ENCODE peak calls at places on chromosomes 12 and 14, in seven cellular contexts. One of them, this sample, is unnamed.

GRCh38 chr14:33127531-33127930 is 188.9 kb downstream of the NPAS3 start:
- DNase-seq in effector memory CD4-positive, alpha-beta T cell: no peak
- DNase-seq in endodermal cell: no peak
- DNase-seq in A549: no peak
- DNase-seq in AG04450: no peak
- DNase-seq in heart right ventricle: no peak
- DNase-seq in body of pancreas: no peak
- DNase-seq in this sample: no peak

GRCh38 chr14:87944987-87945604 is 47.9 kb downstream of the GALC start:
- DNase-seq in effector memory CD4-positive, alpha-beta T cell: no peak
- DNase-seq in endodermal cell: no peak
- DNase-seq in A549: peak
- DNase-seq in AG04450: peak
- DNase-seq in heart right ventricle: no peak
- DNase-seq in body of pancreas: no peak
- DNase-seq in this sample: no peak

GRCh38 chr14:99296517-99296916 is 24.5 kb upstream of the BCL11B start:
- DNase-seq in effector memory CD4-positive, alpha-beta T cell: no peak
- DNase-seq in endodermal cell: no peak
- DNase-seq in A549: no peak
- DNase-seq in AG04450: no peak
- DNase-seq in heart right ventricle: no peak
- DNase-seq in body of pancreas: no peak
- DNase-seq in this sample: no peak

GRCh38 chr12:29439506-29439905 is 58.0 kb downstream of the OVCH1 start:
- DNase-seq in effector memory CD4-positive, alpha-beta T cell: no peak
- DNase-seq in endodermal cell: no peak
- DNase-seq in A549: no peak
- DNase-seq in AG04450: no peak
- DNase-seq in heart right ventricle: no peak
- DNase-seq in body of pancreas: no peak
- DNase-seq in this sample: no peak

GRCh38 chr12:47829584-47829983 is 9.9 kb upstream of the HDAC7 start:
- DNase-seq in effector memory CD4-positive, alpha-beta T cell: no peak
- DNase-seq in endodermal cell: no peak
- DNase-seq in A549: no peak
- DNase-seq in AG04450: no peak
- DNase-seq in heart right ventricle: no peak
- DNase-seq in body of pancreas: no peak
- DNase-seq in this sample: no peak

GRCh38 chr12:52248541-52249035 is 15.5 kb downstream of the KRT7 start:
- DNase-seq in effector memory CD4-positive, alpha-beta T cell: no peak
- DNase-seq in endodermal cell: peak
- DNase-seq in A549: no peak
- DNase-seq in AG04450: no peak
- DNase-seq in heart right ventricle: no peak
- DNase-seq in body of pancreas: no peak
- DNase-seq in this sample: no peak

GRCh38 chr12:82507656-82508055 is 149.3 kb downstream of the METTL25 start:
- DNase-seq in effector memory CD4-positive, alpha-beta T cell: no peak
- DNase-seq in endodermal cell: no peak
- DNase-seq in A549: no peak
- DNase-seq in AG04450: no peak
- DNase-seq in heart right ventricle: no peak
- DNase-seq in body of pancreas: no peak
- DNase-seq in this sample: no peak

GRCh38 chr14:104326848-104327247 is 188.5 kb downstream of the KIF26A start:
- DNase-seq in effector memory CD4-positive, alpha-beta T cell: no peak
- DNase-seq in endodermal cell: peak
- DNase-seq in A549: no peak
- DNase-seq in AG04450: no peak
- DNase-seq in heart right ventricle: no peak
- DNase-seq in body of pancreas: no peak
- DNase-seq in this sample: no peak

GRCh38 chr14:97379091-97379531 is 581.9 kb downstream of the VRK1 start:
- DNase-seq in effector memory CD4-positive, alpha-beta T cell: no peak
- DNase-seq in endodermal cell: peak
- DNase-seq in A549: no peak
- DNase-seq in AG04450: no peak
- DNase-seq in heart right ventricle: no peak
- DNase-seq in body of pancreas: no peak
- DNase-seq in this sample: no peak

GRCh38 chr14:60637490-60638452 is 11.5 kb downstream of the SIX1 start:
- DNase-seq in effector memory CD4-positive, alpha-beta T cell: no peak
- DNase-seq in endodermal cell: peak
- DNase-seq in A549: no peak
- DNase-seq in AG04450: no peak
- DNase-seq in heart right ventricle: no peak
- DNase-seq in body of pancreas: no peak
- DNase-seq in this sample: no peak

GRCh38 chr12:6943387-6943718 is 263 bp upstream of the RNU7-1 start:
- DNase-seq in effector memory CD4-positive, alpha-beta T cell: peak
- DNase-seq in endodermal cell: peak
- DNase-seq in A549: peak
- DNase-seq in AG04450: peak
- DNase-seq in heart right ventricle: peak
- DNase-seq in body of pancreas: peak
- DNase-seq in this sample: peak

GRCh38 chr14:37864861-37865718 is 269.7 kb downstream of the TTC6 start:
- DNase-seq in effector memory CD4-positive, alpha-beta T cell: no peak
- DNase-seq in endodermal cell: no peak
- DNase-seq in A549: peak
- DNase-seq in AG04450: no peak
- DNase-seq in heart right ventricle: no peak
- DNase-seq in body of pancreas: no peak
- DNase-seq in this sample: no peak

GRCh38 chr12:1803736-1804135 is 16.6 kb upstream of the LRTM2 start:
- DNase-seq in effector memory CD4-positive, alpha-beta T cell: no peak
- DNase-seq in endodermal cell: no peak
- DNase-seq in A549: no peak
- DNase-seq in AG04450: no peak
- DNase-seq in heart right ventricle: no peak
- DNase-seq in body of pancreas: no peak
- DNase-seq in this sample: no peak

GRCh38 chr14:73491256-73491976 is 683 bp downstream of the RIOX1 start:
- DNase-seq in effector memory CD4-positive, alpha-beta T cell: peak
- DNase-seq in endodermal cell: peak
- DNase-seq in A549: peak
- DNase-seq in AG04450: peak
- DNase-seq in heart right ventricle: peak
- DNase-seq in body of pancreas: peak
- DNase-seq in this sample: no peak
- H3K27ac ChIP-seq in effector memory CD4-positive, alpha-beta T cell: peak
- H3K27ac ChIP-seq in endodermal cell: peak
- H3K27ac ChIP-seq in A549: peak
- H3K27ac ChIP-seq in AG04450: peak
- H3K27ac ChIP-seq in heart right ventricle: peak
- H3K27ac ChIP-seq in body of pancreas: peak
- H3K27ac ChIP-seq in this sample: peak

DNA sequence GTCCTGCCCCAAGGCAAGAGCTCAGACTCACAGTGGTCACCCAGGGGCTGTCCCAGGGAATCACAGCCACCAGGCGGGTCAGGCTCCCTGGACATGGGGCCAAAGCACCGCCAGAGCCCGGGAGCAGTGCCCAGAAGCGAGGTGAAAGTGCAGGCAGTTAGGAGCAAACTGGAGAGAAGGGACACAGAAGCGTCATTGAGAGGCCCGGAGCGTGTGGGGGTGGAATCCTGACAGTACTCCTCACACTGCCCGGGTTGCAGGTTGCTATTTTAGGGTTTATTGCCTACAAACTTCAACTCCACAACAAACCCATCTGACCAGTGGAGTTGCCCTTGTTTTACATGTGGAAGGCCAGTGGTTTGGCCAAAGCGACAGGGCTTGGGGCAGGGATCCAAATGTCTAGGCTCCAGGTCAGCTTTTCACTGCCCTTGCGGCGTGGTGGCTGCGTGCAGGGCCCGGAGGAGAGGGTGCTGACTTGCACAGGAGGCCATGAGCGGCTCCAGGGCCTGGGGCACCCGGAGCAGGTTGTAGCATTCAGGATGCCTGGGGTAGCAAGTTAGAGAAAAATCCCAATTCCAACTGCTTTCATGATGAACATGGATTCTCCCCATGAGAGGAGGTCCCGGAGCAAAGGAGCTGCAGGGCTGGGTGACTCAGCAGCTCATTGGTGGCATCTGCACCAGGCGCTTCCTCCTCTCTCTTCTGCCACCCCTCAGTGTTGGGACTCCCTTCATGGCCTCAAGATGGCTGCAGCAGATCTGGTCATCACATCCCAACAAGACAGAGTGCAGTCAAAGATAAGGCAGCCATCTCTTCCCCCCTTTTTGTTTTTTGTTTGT is 112.3 kb upstream of the NCOR2 start:
- DNase-seq in effector memory CD4-positive, alpha-beta T cell: no peak
- DNase-seq in endodermal cell: no peak
- DNase-seq in A549: no peak
- DNase-seq in AG04450: no peak
- DNase-seq in heart right ventricle: peak
- DNase-seq in body of pancreas: peak
- DNase-seq in this sample: peak
- H3K27ac ChIP-seq in effector memory CD4-positive, alpha-beta T cell: no peak
- H3K27ac ChIP-seq in endodermal cell: no peak
- H3K27ac ChIP-seq in A549: peak
- H3K27ac ChIP-seq in AG04450: no peak
- H3K27ac ChIP-seq in heart right ventricle: peak
- H3K27ac ChIP-seq in body of pancreas: no peak
- H3K27ac ChIP-seq in this sample: peak

GRCh38 chr14:74920281-74920680 is 2.8 kb downstream of the RPS6KL1 start:
- DNase-seq in effector memory CD4-positive, alpha-beta T cell: no peak
- DNase-seq in endodermal cell: no peak
- DNase-seq in A549: no peak
- DNase-seq in AG04450: no peak
- DNase-seq in heart right ventricle: no peak
- DNase-seq in body of pancreas: no peak
- DNase-seq in this sample: no peak

GRCh38 chr14:74924061-74924460 is 1.0 kb upstream of the RPS6KL1 start:
- DNase-seq in effector memory CD4-positive, alpha-beta T cell: no peak
- DNase-seq in endodermal cell: no peak
- DNase-seq in A549: no peak
- DNase-seq in AG04450: no peak
- DNase-seq in heart right ventricle: no peak
- DNase-seq in body of pancreas: no peak
- DNase-seq in this sample: no peak

GRCh38 chr14:74921053-74921620 is 1.9 kb downstream of the RPS6KL1 start:
- DNase-seq in effector memory CD4-positive, alpha-beta T cell: no peak
- DNase-seq in endodermal cell: no peak
- DNase-seq in A549: no peak
- DNase-seq in AG04450: no peak
- DNase-seq in heart right ventricle: no peak
- DNase-seq in body of pancreas: no peak
- DNase-seq in this sample: no peak

GRCh38 chr14:74921987-74922751 is 891 bp downstream of the RPS6KL1 start:
- DNase-seq in effector memory CD4-positive, alpha-beta T cell: no peak
- DNase-seq in endodermal cell: no peak
- DNase-seq in A549: no peak
- DNase-seq in AG04450: no peak
- DNase-seq in heart right ventricle: no peak
- DNase-seq in body of pancreas: no peak
- DNase-seq in this sample: no peak

DNA sequence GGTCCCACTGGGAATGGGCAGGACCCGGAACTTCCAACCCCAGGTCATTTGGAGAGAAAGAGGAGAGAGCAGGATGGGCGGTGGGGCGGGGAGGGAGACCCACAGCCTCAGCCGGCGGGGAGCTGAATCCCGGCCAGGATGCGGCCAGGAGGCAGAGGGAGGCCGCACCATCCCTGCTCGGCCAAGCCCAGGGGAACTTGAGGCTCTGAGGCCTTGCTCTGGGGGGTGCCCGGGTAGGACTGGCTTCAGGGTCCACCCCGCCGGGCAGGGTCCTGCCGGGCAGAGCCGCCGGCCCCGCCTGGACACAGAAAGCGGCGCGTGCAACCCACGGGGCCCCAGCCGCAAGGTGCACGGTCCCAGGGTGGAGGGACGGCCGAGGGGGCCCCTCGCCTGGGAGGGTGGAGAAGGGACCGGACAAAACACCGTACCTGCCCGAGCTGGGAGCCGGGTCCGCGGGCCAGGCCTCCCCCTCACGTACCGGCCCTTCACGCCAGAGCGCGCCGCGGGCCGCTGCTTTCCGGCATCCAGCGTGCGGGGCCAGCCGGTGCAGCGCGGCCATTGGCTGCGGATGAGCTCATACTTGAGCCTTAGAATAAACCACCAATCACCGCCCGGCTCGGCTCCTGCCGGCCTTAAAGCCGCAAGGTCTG is at the start of gene RPS6KL1:
- DNase-seq in effector memory CD4-positive, alpha-beta T cell: peak
- DNase-seq in endodermal cell: peak
- DNase-seq in A549: peak
- DNase-seq in AG04450: peak
- DNase-seq in heart right ventricle: peak
- DNase-seq in body of pancreas: peak
- DNase-seq in this sample: peak
- H3K27ac ChIP-seq in effector memory CD4-positive, alpha-beta T cell: no peak
- H3K27ac ChIP-seq in endodermal cell: no peak
- H3K27ac ChIP-seq in A549: no peak
- H3K27ac ChIP-seq in AG04450: no peak
- H3K27ac ChIP-seq in heart right ventricle: peak
- H3K27ac ChIP-seq in body of pancreas: no peak
- H3K27ac ChIP-seq in this sample: peak

GRCh38 chr12:108801736-108802665 is 55.4 kb downstream of the SSH1 start:
- DNase-seq in effector memory CD4-positive, alpha-beta T cell: no peak
- DNase-seq in endodermal cell: peak
- DNase-seq in A549: no peak
- DNase-seq in AG04450: no peak
- DNase-seq in heart right ventricle: peak
- DNase-seq in body of pancreas: no peak
- DNase-seq in this sample: no peak
- H3K27ac ChIP-seq in effector memory CD4-positive, alpha-beta T cell: no peak
- H3K27ac ChIP-seq in endodermal cell: peak
- H3K27ac ChIP-seq in A549: no peak
- H3K27ac ChIP-seq in AG04450: peak
- H3K27ac ChIP-seq in heart right ventricle: peak
- H3K27ac ChIP-seq in body of pancreas: no peak
- H3K27ac ChIP-seq in this sample: no peak

GRCh38 chr14:55332654-55333570 is 61.7 kb downstream of the FBXO34 start:
- DNase-seq in effector memory CD4-positive, alpha-beta T cell: no peak
- DNase-seq in endodermal cell: no peak
- DNase-seq in A549: no peak
- DNase-seq in AG04450: no peak
- DNase-seq in heart right ventricle: no peak
- DNase-seq in body of pancreas: no peak
- DNase-seq in this sample: no peak
- H3K27ac ChIP-seq in effector memory CD4-positive, alpha-beta T cell: peak
- H3K27ac ChIP-seq in endodermal cell: no peak
- H3K27ac ChIP-seq in A549: no peak
- H3K27ac ChIP-seq in AG04450: no peak
- H3K27ac ChIP-seq in heart right ventricle: peak
- H3K27ac ChIP-seq in body of pancreas: peak
- H3K27ac ChIP-seq in this sample: no peak